ENCODE peak calls at places on chromosomes 1 and 21, in four cellular contexts. O is mesendoderm, V is IMR-90, F is H1. Z is an unnamed sample.

GRCh38 chr21:43345746-43346409 is 81.1 kb downstream of the SIK1 start:
- DNase-seq in O (no peak), V (peak; percentile 85), F (no peak), Z (no peak)

GRCh38 chr21:32099812-32100416 is 178.9 kb downstream of the MIS18A start:
- DNase-seq in O (peak; percentile 62), V (peak; percentile 24), F (no peak), Z (peak; percentile 39)

GRCh38 chr21:15293251-15293650 is 228.5 kb upstream of the NRIP1 start:
- DNase-seq in O (peak; percentile 98), V (peak; percentile 82), F (no peak), Z (no peak)

GRCh38 chr21:46109251-46110221 is 11.6 kb downstream of the COL6A2 start:
- DNase-seq in O (no peak), V (no peak), F (no peak), Z (peak; percentile 23)

GRCh38 chr1:7050751-7051665 is 265.8 kb downstream of the CAMTA1 start:
- DNase-seq in O (no peak), V (no peak), F (no peak), Z (no peak)

GRCh38 chr1:54324031-54324654 is 82.1 kb downstream of the SSBP3 start:
- DNase-seq in O (no peak), V (peak; percentile 19), F (no peak), Z (no peak)

GRCh38 chr1:24117132-24117531 is 5.2 kb upstream of the MYOM3 start:
- DNase-seq in O (no peak), V (no peak), F (no peak), Z (no peak)

GRCh38 chr21:45326169-45326833 is 38.6 kb upstream of the POFUT2 start:
- DNase-seq in O (no peak), V (peak; percentile 42), F (no peak), Z (no peak)

GRCh38 chr21:36089946-36090345 is 20.1 kb downstream of the CBR1 start:
- DNase-seq in O (no peak), V (no peak), F (no peak), Z (no peak)

GRCh38 chr1:187734427-187734826 is 905.7 kb downstream of the PLA2G4A start:
- DNase-seq in O (peak; percentile 2), V (no peak), F (no peak), Z (no peak)

GRCh38 chr1:202131956-202132821 is 9.5 kb downstream of the GPR37L1 start:
- DNase-seq in O (peak; percentile 53), V (no peak), F (no peak), Z (no peak)

GRCh38 chr1:64814427-64814826 is 69.6 kb downstream of the RAVER2 start:
- DNase-seq in O (no peak), V (no peak), F (no peak), Z (no peak)
- H4K5ac ChIP-seq in O (no peak overlapping the region), V (no peak overlapping the region), F (no peak overlapping the region), Z (no peak overlapping the region)

GRCh38 chr1:31904339-31905092 is 33.7 kb downstream of the PTP4A2 start:
- DNase-seq in O (no peak), V (peak; percentile 43), F (no peak), Z (no peak)
- H4K5ac ChIP-seq in O (no peak overlapping the region), V (no peak overlapping the region), F (no peak overlapping the region), Z (no peak overlapping the region)

GRCh38 chr1:2174348-2175054 is 20.1 kb downstream of the FAAP20 start:
- DNase-seq in O (peak; percentile 85), V (peak; percentile 54), F (peak; percentile 70), Z (peak; percentile 91)

GRCh38 chr1:2173546-2174347 is 20.8 kb downstream of the FAAP20 start:
- DNase-seq in O (no peak), V (no peak), F (no peak), Z (peak; percentile 50)

GRCh38 chr1:2175681-2176454 is 18.7 kb downstream of the FAAP20 start:
- DNase-seq in O (no peak), V (no peak), F (no peak), Z (no peak)

GRCh38 chr1:2176615-2177014 is 18.0 kb downstream of the FAAP20 start:
- DNase-seq in O (no peak), V (no peak), F (no peak), Z (no peak)

DNA sequence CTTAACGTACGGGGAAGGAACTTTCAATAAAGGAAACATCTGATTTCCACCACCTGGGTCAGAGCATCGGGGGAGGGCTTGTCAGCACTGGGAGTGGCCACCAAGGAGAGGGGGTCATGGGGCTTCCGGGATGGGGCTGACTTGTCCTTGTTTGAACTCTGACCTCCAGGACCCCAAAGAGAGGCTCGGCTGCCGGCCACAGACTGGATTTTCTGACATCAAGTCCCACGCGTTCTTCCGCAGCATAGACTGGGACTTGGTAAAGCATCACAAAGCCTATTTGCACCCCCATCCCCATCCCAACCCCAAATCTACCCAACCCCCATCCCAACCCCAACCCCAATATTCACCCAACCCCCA is 19.5 kb downstream of the FAAP20 start:
- DNase-seq in O (no peak), V (no peak), F (no peak), Z (no peak)
- H4K5ac ChIP-seq in O (no peak overlapping the region), V (no peak overlapping the region), F (no peak overlapping the region), Z (no peak overlapping the region)

GRCh38 chr1:110186558-110186957 is 23.6 kb upstream of the KCNC4 start:
- DNase-seq in O (no peak), V (no peak), F (no peak), Z (no peak)
- H4K5ac ChIP-seq in O (no peak overlapping the region), V (no peak overlapping the region), F (no peak overlapping the region), Z (no peak overlapping the region)

GRCh38 chr1:217417363-217417762 is 213.5 kb downstream of the GPATCH2 start:
- DNase-seq in O (no peak), V (no peak), F (no peak), Z (no peak)

GRCh38 chr1:217419152-217419551 is 211.7 kb downstream of the GPATCH2 start:
- DNase-seq in O (no peak), V (no peak), F (no peak), Z (no peak)

DNA sequence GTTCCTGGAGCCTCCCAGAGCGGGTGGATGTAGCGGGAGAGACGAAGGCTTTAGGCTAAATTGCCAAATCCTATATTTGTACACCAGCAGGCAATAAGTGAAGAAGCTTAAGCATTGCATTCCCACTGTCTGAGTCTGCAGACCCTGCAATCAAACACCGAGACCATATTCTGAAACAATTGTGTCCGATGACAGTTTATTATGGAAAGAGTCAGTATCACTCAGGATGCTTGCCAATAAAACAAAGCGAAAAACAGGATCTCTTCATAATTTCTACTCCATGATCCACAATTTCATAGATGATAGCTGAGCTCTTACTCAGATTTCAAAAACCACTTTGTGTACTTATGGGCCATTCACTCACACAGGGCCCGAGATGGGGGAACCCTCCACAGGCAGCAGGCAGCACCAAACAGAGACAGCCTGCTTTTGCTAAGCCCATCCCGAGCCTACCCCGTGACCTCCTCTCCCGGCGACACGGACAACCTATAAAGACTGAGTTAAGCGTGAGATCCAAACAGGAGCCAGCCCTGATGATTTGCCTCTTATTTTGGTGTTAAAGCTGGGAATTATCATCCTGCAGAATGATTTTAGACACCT is 212.5 kb downstream of the GPATCH2 start:
- DNase-seq in O (no peak), V (peak; percentile 58), F (no peak), Z (no peak)
- H4K5ac ChIP-seq in O (no peak overlapping the region), V (no peak overlapping the region), F (no peak overlapping the region), Z (no peak overlapping the region)

DNA sequence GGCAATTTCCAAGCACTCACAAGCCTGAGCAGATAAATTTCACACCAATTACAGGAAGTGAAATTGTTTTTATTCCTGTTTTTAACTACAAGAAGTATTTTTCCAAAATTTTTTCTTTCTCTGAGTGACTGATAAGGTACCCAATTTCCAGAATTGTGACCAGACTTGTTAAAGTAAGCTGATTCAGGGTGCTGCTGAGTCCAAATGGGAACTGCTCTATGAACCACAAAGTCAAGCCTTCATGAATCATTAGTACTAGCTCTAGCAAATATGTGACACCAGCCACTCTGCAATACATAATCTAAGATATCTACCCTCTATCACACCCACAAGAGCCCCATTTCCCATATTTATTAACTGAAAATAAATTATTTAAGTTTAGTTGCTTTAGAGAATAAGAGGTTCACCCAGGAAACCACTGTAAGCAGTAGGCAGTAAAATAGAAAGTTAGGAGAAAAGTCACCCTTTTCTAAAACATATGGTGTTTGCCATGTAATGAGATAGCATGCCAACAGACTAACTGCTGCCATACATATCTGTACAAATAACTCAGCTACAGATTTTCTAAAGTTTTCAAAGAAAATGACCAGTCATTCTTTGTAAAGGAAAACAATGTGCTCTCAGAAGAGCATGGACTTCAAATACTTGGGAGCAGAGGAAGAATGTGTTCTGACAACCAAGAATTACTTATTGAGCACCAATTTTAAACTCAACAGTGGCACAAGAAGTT is 43.1 kb upstream of the TNFSF18 start:
- DNase-seq in O (no peak), V (no peak), F (no peak), Z (no peak)
- H4K5ac ChIP-seq in O (no peak overlapping the region), V (no peak overlapping the region), F (no peak overlapping the region), Z (no peak overlapping the region)

GRCh38 chr21:17348357-17348756 is 164.5 kb upstream of the CXADR start:
- DNase-seq in O (no peak), V (no peak), F (no peak), Z (no peak)
- H4K5ac ChIP-seq in O (no peak overlapping the region), V (no peak overlapping the region), F (no peak overlapping the region), Z (no peak overlapping the region)

DNA sequence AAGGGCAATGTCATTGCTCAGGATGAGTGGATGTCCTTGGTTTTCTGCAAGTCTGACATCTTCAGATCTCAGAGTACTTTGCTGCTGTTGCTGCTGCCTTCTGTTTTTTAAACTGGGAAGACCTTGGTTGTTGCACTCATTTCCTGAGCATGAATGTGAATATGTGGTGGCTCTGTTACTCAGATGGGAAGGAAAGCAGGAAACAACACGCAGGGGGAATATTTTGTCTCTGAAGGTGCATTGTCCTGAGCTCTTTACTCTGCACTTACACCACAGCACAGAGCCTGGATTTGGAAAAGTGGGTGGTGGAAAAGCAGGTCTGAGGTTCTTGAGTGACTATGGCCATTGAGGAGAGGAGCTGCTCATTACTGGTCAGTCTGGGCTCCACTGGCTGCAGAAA is 36.3 kb downstream of the PTGFRN start:
- DNase-seq in O (no peak), V (no peak), F (no peak), Z (no peak)
- H4K5ac ChIP-seq in O (no peak overlapping the region), V (no peak overlapping the region), F (no peak overlapping the region), Z (no peak overlapping the region)

GRCh38 chr1:93707956-93708355 is 26.3 kb upstream of the BCAR3 start:
- DNase-seq in O (no peak), V (no peak), F (no peak), Z (no peak)
- H4K5ac ChIP-seq in O (no peak overlapping the region), V (no peak overlapping the region), F (no peak overlapping the region), Z (no peak overlapping the region)

DNA sequence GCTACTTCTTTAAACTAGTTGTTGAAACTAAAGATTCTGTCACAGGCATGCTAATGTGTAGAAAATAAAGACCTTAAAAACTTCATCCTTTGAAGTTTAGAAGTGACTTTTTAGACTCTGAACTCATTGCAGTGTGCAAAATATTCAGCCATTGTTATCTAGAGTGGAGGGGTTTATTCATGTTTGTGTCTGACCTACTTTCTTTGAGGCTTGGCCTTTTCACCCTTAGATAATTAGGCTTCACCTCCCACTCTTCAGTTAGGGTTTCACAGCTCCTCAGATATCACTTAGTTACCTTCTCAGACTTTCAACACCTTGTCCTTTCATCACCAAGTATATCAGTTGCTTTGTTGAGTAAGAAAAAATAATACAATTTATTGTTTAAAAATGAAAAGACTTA is 75.9 kb downstream of the IVNS1ABP start:
- DNase-seq in O (peak; percentile 7), V (no peak), F (no peak), Z (no peak)
- H4K5ac ChIP-seq in O (no peak overlapping the region), V (no peak overlapping the region), F (no peak overlapping the region), Z (no peak overlapping the region)